ENCODE peak calls at places on chromosomes 16 and 17, in five cellular contexts. N is GM12891, K is transverse colon, L is HCT116, C is SK-N-SH. G is an unnamed sample.

GRCh38 chr16:1163567-1164055 is 10.7 kb downstream of the CACNA1H start:
- DNase-seq in K (no peak), C (no peak), N (no peak), L (no peak), G (no peak)

GRCh38 chr17:79992657-79993389 is 42.8 kb downstream of the TBC1D16 start:
- DNase-seq in K (no peak), N (no peak), C (no peak), L (no peak), G (no peak)

GRCh38 chr17:45995617-45996270 is 3.3 kb upstream of the STH start:
- DNase-seq in K (no peak), C (no peak), N (no peak), L (no peak), G (no peak)

GRCh38 chr16:67888311-67888710 is 3.6 kb downstream of the NRN1L start:
- DNase-seq in C (no peak), L (no peak), N (no peak), K (no peak), G (no peak)

GRCh38 chr17:77393274-77393600 is 252.5 kb downstream of the SEC14L1 start:
- DNase-seq in C (no peak), L (no peak), K (no peak), N (no peak), G (no peak)

GRCh38 chr16:88878967-88879787 is 12.7 kb upstream of the PABPN1L start:
- DNase-seq in L (no peak), N (no peak), K (no peak), C (no peak), G (no peak)

GRCh38 chr17:41523787-41524186 is 4.3 kb downstream of the KRT19 start:
- DNase-seq in L (peak), C (peak), K (peak), N (no peak), G (no peak)

GRCh38 chr16:798666-799065 is 1.9 kb downstream of the GNG13 start:
- DNase-seq in K (no peak), N (no peak), L (no peak), C (no peak), G (no peak)

GRCh38 chr16:20023190-20023589 is 50.5 kb downstream of the GPR139 start:
- DNase-seq in C (no peak), L (no peak), N (no peak), K (no peak), G (no peak)

GRCh38 chr16:50025544-50025931 is 513 bp downstream of the CNEP1R1 start:
- DNase-seq in N (peak), K (peak), C (no peak), L (no peak), G (no peak)

GRCh38 chr17:65023791-65024190 is 32.7 kb downstream of the GNA13 start:
- DNase-seq in C (no peak), L (no peak), N (no peak), K (no peak), G (no peak)

GRCh38 chr16:48353565-48354163 is 31.5 kb downstream of the SIAH1 start:
- DNase-seq in C (peak), L (peak), K (peak), N (peak), G (no peak)

GRCh38 chr17:10119203-10120112 is 78.9 kb downstream of the GAS7 start:
- DNase-seq in N (no peak), C (no peak), L (peak), K (peak), G (no peak)

GRCh38 chr17:520447-521167 is 168.0 kb upstream of the RPH3AL start:
- DNase-seq in L (no peak), N (no peak), K (no peak), C (peak), G (no peak)

GRCh38 chr17:39950871-39951348 is 11.9 kb upstream of the GSDMA start:
- DNase-seq in K (no peak), N (no peak), L (no peak), C (no peak), G (no peak)

GRCh38 chr16:19389246-19389645 is 28.4 kb upstream of the TMC5 start:
- DNase-seq in N (peak), C (peak), K (peak), L (no peak), G (no peak)

GRCh38 chr16:64242510-64242909 is 879.4 kb downstream of the CDH11 start:
- DNase-seq in K (no peak), N (no peak), C (no peak), L (no peak), G (no peak)

GRCh38 chr17:19239544-19239943 is 2.4 kb downstream of the EPN2 start:
- DNase-seq in L (no peak), K (no peak), C (no peak), N (no peak), G (no peak)

GRCh38 chr16:89020068-89020924 is 43.3 kb upstream of the CBFA2T3 start:
- DNase-seq in L (no peak), N (peak), K (no peak), C (no peak), G (no peak)

GRCh38 chr17:40110026-40110425 is 9.6 kb upstream of the NR1D1 start:
- DNase-seq in C (no peak), N (no peak), K (no peak), L (no peak), G (no peak)

GRCh38 chr17:2041561-2042354 is at the start of gene OVCA2:
- DNase-seq in K (peak), L (peak), N (peak), C (peak), G (peak)

GRCh38 chr16:50354629-50355456 is 13.9 kb downstream of the BRD7 start:
- DNase-seq in N (no peak), L (no peak), C (peak), K (no peak), G (no peak)

GRCh38 chr16:58515871-58516767 is 802 bp downstream of the SETD6 start:
- DNase-seq in K (peak), N (peak), L (no peak), C (no peak), G (no peak)

GRCh38 chr16:73949574-73950348 is 346.9 kb upstream of the PSMD7 start:
- DNase-seq in N (no peak), L (no peak), K (no peak), C (no peak), G (no peak)

GRCh38 chr16:3717235-3718018 is at the start of gene TRAP1:
- DNase-seq in K (peak), L (peak), C (peak), N (peak), G (peak)

GRCh38 chr17:79695293-79696158 is 35.2 kb upstream of the ENPP7 start:
- DNase-seq in N (no peak), L (no peak), K (no peak), C (peak), G (no peak)

GRCh38 chr16:68242085-68242484 is 3.1 kb upstream of the PLA2G15 start:
- DNase-seq in N (no peak), L (no peak), C (no peak), K (no peak), G (no peak)

GRCh38 chr17:39929657-39930407 is 2.3 kb downstream of the LRRC3C start:
- DNase-seq in N (no peak), L (no peak), C (no peak), K (no peak), G (no peak)

GRCh38 chr17:72852267-72852945 is 240.1 kb downstream of the SLC39A11 start:
- DNase-seq in L (no peak), N (no peak), K (no peak), C (no peak), G (no peak)

GRCh38 chr17:42832213-42832933 is 824 bp upstream of the PSME3 start:
- DNase-seq in N (no peak), C (peak), K (no peak), L (no peak), G (no peak)

GRCh38 chr17:4938670-4939553 is 934 bp downstream of the SLC25A11 start:
- DNase-seq in C (no peak), N (no peak), K (no peak), L (no peak), G (no peak)

GRCh38 chr17:31144427-31144826 is 49.6 kb downstream of the NF1 start:
- DNase-seq in C (no peak), N (no peak), L (no peak), K (no peak), G (no peak)

GRCh38 chr16:31085371-31085770 is 3.4 kb downstream of the PRSS53 start:
- DNase-seq in K (no peak), N (no peak), C (no peak), L (no peak), G (no peak)

GRCh38 chr16:11155284-11155806 is 100.7 kb downstream of the SOCS1 start:
- DNase-seq in C (no peak), N (no peak), K (no peak), L (no peak), G (no peak)

GRCh38 chr17:44987194-44987882 is 19.2 kb upstream of the C1QL1 start:
- DNase-seq in N (no peak), K (no peak), L (no peak), C (no peak), G (no peak)
- TF ChIP-seq POLR2AphosphoS5 in N (no peak), K (no peak), L (no peak), C (no peak), G (no peak)

DNA sequence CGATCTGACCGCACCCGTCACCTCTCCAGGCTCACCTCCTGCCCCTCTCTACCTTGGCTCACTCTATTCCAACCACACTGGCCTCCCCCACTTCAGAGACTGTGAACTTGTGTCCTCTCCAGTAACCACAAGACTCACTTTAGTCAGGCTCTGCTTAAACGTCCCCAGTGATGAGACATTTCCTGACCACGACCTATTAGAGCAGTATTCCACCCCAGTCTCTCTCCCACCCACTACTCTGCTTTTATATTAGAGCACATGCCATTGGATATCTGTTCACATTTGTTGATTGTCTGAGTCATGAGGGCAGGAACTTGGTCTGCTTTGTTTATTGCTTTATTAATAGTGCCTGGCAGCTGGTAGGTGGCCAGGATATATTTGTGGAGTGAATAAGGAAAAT is 20.1 kb downstream of the COX11 start:
- DNase-seq in K (no peak), C (no peak), L (peak), N (no peak), G (no peak)
- TF ChIP-seq POLR2AphosphoS5 in K (no peak), C (no peak), L (no peak), N (no peak), G (no peak)

GRCh38 chr17:55391764-55392467 is 29.7 kb downstream of the MMD start:
- DNase-seq in N (no peak), K (no peak), L (no peak), C (no peak), G (no peak)
- TF ChIP-seq POLR2AphosphoS5 in N (no peak), K (no peak), L (no peak), C (no peak), G (no peak)

DNA sequence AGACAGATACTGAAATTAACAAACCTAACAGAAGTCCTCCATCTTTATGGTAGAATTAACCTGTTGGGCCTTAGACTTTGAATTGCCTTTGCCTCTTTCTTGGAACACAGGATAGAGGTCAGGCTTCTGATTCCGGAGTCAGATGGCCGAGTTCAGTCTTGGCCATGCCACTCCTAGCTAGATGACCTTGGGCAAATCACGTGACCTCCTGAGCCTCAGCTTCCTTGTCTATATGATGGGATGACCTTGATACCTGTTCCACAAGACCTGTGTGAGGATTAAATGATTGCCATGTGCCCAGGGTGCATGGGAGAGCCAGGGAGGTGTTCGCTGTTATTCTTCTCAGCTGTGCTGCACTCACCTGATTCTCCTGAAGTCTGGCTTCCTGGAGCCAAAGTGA is 161.4 kb downstream of the CMIP start:
- DNase-seq in N (no peak), L (no peak), K (no peak), C (no peak), G (no peak)
- TF ChIP-seq POLR2AphosphoS5 in N (no peak), L (no peak), K (no peak), C (no peak), G (no peak)

GRCh38 chr17:50079334-50080095 is 15.6 kb upstream of the PDK2 start:
- DNase-seq in K (peak), C (no peak), L (peak), N (no peak), G (no peak)
- TF ChIP-seq POLR2AphosphoS5 in K (no peak), C (no peak), L (peak), N (no peak), G (no peak)

DNA sequence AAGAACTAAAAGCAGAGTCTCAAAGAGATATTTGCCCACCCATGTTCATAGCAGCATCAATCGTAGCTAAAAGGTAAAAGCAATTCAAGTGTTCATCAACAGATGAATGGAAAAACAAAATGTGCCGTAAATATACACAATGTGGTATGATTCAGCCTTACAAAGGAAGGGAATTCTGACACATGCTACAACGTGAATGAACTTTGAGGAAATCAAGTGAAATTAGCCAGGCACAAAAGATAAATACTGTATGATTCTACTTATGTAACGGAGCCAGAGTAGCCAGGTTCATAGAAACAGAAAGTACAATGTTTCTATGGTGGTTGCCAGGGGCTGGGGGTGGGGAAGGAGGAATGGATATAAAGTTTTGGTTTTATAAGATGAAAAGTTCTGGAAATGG is 57.8 kb upstream of the IL34 start:
- DNase-seq in N (no peak), C (no peak), K (no peak), L (no peak), G (no peak)
- TF ChIP-seq POLR2AphosphoS5 in N (no peak), C (no peak), K (no peak), L (no peak), G (no peak)

GRCh38 chr17:38731526-38732294 is 1.6 kb downstream of the CISD3 start:
- DNase-seq in L (no peak), K (peak), N (no peak), C (no peak), G (no peak)

GRCh38 chr17:38729886-38730525 is at the start of gene CISD3:
- DNase-seq in N (peak), K (peak), L (peak), C (peak), G (no peak)

GRCh38 chr17:38732376-38733314 is 2.5 kb downstream of the CISD3 start:
- DNase-seq in L (no peak), K (peak), C (no peak), N (no peak), G (no peak)

GRCh38 chr17:38729368-38729885 is 714 bp upstream of the CISD3 start:
- DNase-seq in C (no peak), N (no peak), L (no peak), K (no peak), G (no peak)

DNA sequence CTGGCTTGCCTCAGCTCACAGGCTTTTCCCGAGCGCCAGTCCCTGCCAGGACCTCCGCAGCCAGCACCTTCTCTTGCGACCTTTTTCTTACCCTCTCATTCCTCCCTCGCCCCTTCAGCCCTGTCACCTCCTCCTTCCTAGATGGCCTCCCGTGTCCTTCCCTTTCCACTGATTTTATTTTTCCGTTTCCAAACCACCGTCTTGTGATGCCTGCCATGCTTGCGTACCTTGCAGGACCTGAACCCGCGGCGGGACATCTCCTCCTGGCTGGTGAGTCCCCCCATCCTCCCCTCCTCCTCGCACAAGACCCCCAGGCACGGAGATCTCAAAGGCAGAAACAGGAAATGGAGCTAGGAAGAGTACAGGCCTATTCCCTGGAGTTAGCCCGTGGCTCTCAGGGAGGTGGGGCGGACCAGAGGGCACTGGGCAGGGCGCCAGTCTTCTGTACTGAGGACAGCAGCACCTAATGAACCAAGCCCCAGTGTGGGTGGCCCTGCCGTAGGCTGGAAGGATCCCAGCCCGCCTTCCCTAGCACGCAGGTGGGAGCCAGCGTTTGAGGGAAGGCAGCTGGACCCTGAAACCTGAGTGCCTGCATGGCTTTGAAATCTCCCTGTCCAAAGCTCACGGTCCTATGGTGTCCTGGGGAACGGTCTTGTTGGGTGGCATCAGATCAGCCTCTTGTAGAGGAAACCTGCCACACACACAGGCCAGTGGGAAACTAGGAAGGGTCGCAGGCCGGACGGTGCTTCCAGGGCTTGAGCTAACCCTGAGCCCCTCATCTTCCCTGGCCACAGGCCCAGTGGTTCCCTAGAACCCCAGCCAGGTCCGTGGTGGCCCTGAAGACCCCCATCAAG is 612 bp downstream of the CISD3 start:
- DNase-seq in C (peak), N (no peak), L (no peak), K (peak), G (no peak)
- TF ChIP-seq POLR2AphosphoS5 in C (peak), N (no peak), L (peak), K (peak), G (no peak)

DNA sequence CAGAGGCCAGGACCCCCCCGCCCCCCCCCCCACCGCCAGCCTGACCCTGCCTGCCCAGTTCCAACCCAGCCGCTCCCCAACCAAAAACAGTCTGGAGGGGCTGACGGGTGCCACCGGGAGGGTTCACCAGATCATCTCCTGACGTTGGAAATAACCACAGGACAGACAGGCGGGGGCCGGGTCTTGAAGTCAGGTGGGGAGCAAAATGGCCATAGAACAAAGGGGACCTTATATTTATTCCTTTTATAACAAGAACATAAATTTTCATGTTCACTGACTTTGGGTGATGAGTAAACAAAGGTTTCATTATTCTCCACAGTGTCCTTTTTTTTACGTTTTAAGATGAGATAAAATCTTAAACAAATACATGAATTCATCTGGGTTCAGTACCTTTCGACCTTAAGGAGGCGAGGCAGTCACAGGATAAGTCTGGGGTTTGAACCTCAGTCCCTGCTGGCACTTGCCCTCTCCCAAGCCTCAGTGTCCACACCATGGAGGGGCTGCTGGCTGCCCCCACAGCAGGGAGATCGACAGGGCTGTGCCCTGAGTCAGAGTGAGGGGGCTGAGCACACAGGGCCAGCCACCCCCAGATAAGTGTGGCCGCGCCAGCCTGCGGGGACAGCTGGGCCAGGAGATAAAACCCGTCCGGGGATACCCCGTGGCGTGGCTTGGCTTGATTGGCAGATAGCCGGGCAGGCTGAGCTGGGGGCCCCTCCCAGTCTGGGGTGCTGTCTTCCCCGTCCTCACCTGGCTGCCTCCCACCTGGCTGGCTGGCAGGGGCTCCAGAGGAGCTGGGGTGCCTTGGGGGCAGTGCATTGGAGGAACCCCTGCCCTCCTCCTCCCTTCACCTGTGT is 15.0 kb downstream of the SLC7A5 start:
- DNase-seq in K (peak), L (no peak), N (no peak), C (peak), G (no peak)
- TF ChIP-seq POLR2AphosphoS5 in K (no peak), L (peak), N (no peak), C (no peak), G (no peak)

DNA sequence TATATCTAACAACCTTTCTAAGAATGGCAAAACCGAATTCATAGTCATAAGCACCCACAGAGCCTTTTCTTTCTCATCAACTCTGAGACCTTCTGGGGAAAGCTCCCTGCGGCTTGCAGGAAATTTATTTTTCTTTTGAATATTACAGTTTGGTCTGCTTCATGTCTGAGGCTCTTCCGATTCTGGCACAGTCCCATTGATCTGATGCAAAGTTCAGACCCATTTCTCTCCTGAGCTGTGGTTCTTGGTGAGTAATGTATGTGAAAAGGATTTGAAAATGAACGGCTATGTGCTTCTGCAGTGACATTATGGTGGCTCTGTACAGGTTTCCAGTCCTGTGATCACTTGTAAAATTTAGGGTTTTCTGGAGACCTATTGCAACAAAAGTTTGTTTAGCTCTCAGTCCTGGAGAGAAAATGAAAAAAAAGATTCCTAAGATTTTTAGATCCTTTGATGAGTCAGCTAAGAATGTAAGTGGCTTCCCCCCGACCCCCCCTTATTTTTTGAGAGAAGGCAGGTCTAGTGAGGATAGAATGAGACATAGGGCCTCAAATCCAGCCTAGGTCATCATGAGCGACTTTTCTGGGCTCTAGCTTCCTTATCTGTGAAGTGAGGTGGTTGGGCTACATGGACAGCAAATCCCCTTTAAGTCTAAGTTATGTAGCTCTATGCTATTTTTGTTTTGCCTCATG is 4.6 kb downstream of the GAN start:
- DNase-seq in K (no peak), N (no peak), C (no peak), L (no peak), G (no peak)
- TF ChIP-seq POLR2AphosphoS5 in K (no peak), N (no peak), C (no peak), L (no peak), G (no peak)

G was measured in esophagus muscularis mucosa.